ENCODE peak calls at places on chromosomes 5 and 9, in ten cellular contexts. R is brain microvascular endothelial cell, Y is HepG2, W is fibroblast of the aortic adventitia, X is left ventricle myocardium inferior, C is thoracic aorta, Q is IMR-90, B is fibroblast of pulmonary artery, I is kidney epithelial cell, H is BJ. J is an unnamed sample.

GRCh38 chr5:98458004-98458403 is 315.5 kb upstream of the RGMB start:
- DNase-seq in R (peak; percentile 93), Y (no peak), W (peak; percentile 57), X (no peak), C (no peak), Q (peak; percentile 95), B (peak; percentile 43), I (no peak), H (no peak), J (no peak)

GRCh38 chr5:22708770-22709328 is 144.3 kb downstream of the CDH12 start:
- DNase-seq in R (no peak), Y (no peak), W (no peak), X (no peak), C (no peak), Q (no peak), B (no peak), I (no peak), H (no peak), J (no peak)

GRCh38 chr5:178590141-178590923 is at the start of gene COL23A1:
- DNase-seq in R (peak; percentile 46), Y (no peak), W (peak; percentile 37), X (peak; percentile 72), C (no peak), Q (peak; percentile 43), B (peak; percentile 53), I (no peak), H (no peak), J (peak; percentile 39)

GRCh38 chr9:135008416-135008815 is 79.1 kb upstream of the OLFM1 start:
- DNase-seq in R (no peak), Y (no peak), W (no peak), X (no peak), C (no peak), Q (no peak), B (no peak), I (no peak), H (no peak), J (no peak)

GRCh38 chr5:153542536-153542935 is 52.1 kb downstream of the GRIA1 start:
- DNase-seq in R (no peak), Y (no peak), W (no peak), X (no peak), C (no peak), Q (peak; percentile 55), B (peak; percentile 19), I (no peak), H (no peak), J (no peak)

GRCh38 chr9:84481819-84482218 is 141.3 kb upstream of the SLC28A3 start:
- DNase-seq in R (no peak), Y (no peak), W (no peak), X (no peak), C (no peak), Q (no peak), B (no peak), I (no peak), H (no peak), J (no peak)

GRCh38 chr9:121399126-121399882 is 29.3 kb upstream of the STOM start:
- DNase-seq in R (no peak), Y (no peak), W (no peak), X (no peak), C (no peak), Q (peak; percentile 51), B (no peak), I (no peak), H (no peak), J (no peak)

GRCh38 chr9:132644251-132644650 is 25.5 kb downstream of the DDX31 start:
- DNase-seq in R (no peak), Y (peak; percentile 48), W (no peak), X (no peak), C (no peak), Q (no peak), B (no peak), I (no peak), H (no peak), J (no peak)

GRCh38 chr5:68928617-68929302 is 165.1 kb upstream of the SLC30A5 start:
- DNase-seq in R (no peak), Y (no peak), W (no peak), X (no peak), C (no peak), Q (no peak), B (no peak), I (no peak), H (no peak), J (no peak)

GRCh38 chr5:93078082-93079038 is 502.7 kb downstream of the NR2F1-AS1 start:
- DNase-seq in R (peak; percentile 98), Y (peak; percentile 98), W (peak; percentile 94), X (peak; percentile 48), C (peak; percentile 49), Q (peak; percentile 93), B (peak; percentile 96), I (peak; percentile 88), H (peak; percentile 95), J (peak; percentile 67)

GRCh38 chr9:132415181-132415580 is 5.2 kb downstream of the CFAP77 start:
- DNase-seq in R (no peak), Y (no peak), W (no peak), X (no peak), C (no peak), Q (no peak), B (no peak), I (no peak), H (no peak), J (no peak)

GRCh38 chr9:117546894-117547293 is 132.0 kb upstream of the ASTN2 start:
- DNase-seq in R (no peak), Y (no peak), W (no peak), X (no peak), C (no peak), Q (no peak), B (no peak), I (no peak), H (no peak), J (no peak)

DNA sequence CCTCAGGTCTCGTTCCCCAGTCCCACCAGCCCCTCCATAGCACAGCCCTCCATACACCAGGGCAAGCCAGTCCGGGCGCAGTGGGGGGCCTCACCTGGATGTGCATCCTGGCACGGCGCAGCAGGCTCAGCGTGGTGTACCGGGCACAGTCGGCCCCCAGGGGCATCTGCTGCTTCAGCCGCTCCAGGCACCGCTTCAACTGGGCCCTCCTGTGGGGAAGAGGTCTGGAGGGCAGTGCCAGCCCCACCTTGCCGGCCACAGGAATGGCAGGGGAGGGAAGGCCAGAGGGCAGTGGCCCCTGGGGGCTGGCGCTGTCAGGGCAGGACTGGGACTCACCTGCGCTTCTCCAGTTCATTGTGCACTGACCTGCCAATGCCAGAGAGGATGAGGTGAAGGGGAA is 1.4 kb downstream of the MXD3 start:
- DNase-seq in R (no peak), Y (no peak), W (no peak), X (no peak), C (no peak), Q (no peak), B (no peak), I (no peak), H (no peak), J (no peak)
- H3K4me3 ChIP-seq in R (peak overlapping the region; percentile 65), Y (peak overlapping the region; percentile 79), W (peak overlapping the region; percentile 77), X (no peak overlapping the region), C (no peak overlapping the region), Q (no peak overlapping the region), B (peak overlapping the region; percentile 63), I (peak overlapping the region; percentile 46), H (no peak overlapping the region), J (no peak overlapping the region)

GRCh38 chr5:116343961-116344360 is 230.7 kb downstream of the SEMA6A start:
- DNase-seq in R (no peak), Y (no peak), W (no peak), X (peak; percentile 36), C (no peak), Q (no peak), B (peak; percentile 14), I (no peak), H (no peak), J (no peak)
- TF ChIP-seq CTCF in R (no peak), Y (no peak), W (no peak), X (no peak), C (no peak), Q (no peak), B (no peak), I (no peak), H (no peak), J (no peak)

DNA sequence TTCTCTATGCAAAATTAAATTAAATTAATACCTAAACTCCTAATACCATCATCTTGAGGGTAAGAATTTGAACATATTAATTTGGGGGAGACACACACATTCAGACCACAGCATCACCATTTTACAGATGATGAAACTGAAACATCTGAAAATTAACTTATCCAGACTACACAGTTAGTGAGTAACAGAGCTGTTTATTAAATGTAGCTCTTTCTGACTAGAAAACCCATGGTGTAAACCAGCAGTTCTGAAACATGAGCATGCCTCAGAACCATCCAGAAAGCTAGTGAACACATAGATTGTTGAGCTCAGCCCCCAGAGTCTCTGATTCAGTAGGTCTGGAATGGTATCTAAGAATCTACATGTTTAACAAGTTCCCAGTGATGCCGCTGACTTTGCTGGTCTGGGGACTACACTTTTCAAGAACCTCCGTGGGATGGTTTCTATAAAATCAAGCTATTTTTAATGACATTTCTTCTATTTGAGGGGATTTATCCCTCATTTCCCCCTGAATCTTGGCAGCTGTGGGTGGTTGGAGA is 113.5 kb downstream of the RORB start:
- DNase-seq in R (no peak), Y (no peak), W (no peak), X (no peak), C (no peak), Q (no peak), B (no peak), I (no peak), H (no peak), J (no peak)
- H3K4me3 ChIP-seq in R (no peak overlapping the region), Y (no peak overlapping the region), W (no peak overlapping the region), X (no peak overlapping the region), C (no peak overlapping the region), Q (no peak overlapping the region), B (no peak overlapping the region), I (no peak overlapping the region), H (no peak overlapping the region), J (no peak overlapping the region)

DNA sequence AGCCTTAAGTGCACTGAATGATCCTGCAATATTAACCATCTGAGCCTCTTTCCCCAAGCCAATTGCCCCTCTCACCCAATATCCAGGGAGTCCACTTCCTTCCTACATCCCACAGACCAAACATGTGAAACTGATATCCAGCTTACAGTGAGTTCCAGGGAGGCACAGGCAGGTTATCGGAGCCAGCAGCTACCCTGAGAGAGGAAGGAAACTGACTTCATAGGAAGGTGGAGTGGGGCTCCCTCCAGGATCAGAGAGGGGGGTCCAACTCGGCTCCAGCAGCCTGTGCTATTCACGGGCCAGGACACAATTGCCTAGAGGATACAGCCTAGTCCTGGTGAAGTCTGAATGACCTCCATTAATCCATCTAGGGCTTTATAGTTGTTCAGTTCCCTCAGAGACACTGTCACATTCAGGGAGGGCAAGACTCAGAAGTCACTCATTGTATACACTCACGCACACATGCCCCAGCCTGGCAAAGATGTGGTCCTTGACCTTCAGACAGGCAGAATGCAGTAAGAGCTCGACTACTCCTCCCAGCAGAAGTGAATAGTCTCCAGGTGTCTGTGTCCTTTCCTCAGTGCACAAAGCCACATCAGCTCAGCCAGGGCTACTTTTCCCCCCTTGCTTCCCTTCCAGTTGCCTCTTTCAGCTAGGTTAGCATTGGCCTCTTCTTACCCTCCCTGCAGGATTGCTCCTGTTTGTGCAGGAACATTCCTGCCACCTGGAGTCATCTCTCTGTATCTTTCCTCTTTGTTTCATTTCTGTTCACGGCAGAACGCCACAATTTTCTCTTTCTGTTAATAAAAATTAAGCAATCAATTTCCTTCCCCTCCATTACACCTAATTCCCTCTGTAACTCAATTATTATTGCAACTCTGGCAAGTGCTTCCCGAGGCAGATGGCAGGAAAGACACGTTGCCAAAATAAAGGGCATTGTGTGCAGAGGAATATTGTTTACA is 501.7 kb downstream of the ARHGEF28 start:
- DNase-seq in R (peak; percentile 12), Y (peak; percentile 4), W (peak; percentile 6), X (no peak), C (no peak), Q (peak; percentile 33), B (peak; percentile 45), I (no peak), H (no peak), J (no peak)
- TF ChIP-seq CTCF in R (peak; percentile 60), Y (peak; percentile 39), W (peak; percentile 25), X (peak; percentile 28), C (no peak), Q (peak; percentile 24), B (peak; percentile 48), I (peak; percentile 44), H (peak; percentile 54), J (no peak)